ENCODE peak calls at places on chromosomes 5 and 9, in four cellular contexts. K is chondrocyte; T is CD8-positive, alpha-beta memory T cell; Z is GM12891. H is an unnamed sample.

GRCh38 chr9:109497193-109498165 is 628 bp downstream of the PTPN3 start:
- DNase-seq in T (no peak), K (no peak), Z (no peak), H (no peak)

GRCh38 chr5:169445191-169445590 is 138.4 kb upstream of the SPDL1 start:
- DNase-seq in K (no peak), Z (no peak), T (no peak), H (no peak)

GRCh38 chr5:174259691-174260420 is 214.3 kb downstream of the NSG2 start:
- DNase-seq in Z (no peak), T (no peak), K (no peak), H (no peak)

GRCh38 chr5:139747583-139748504 is 47.8 kb upstream of the PSD2 start:
- DNase-seq in Z (no peak), K (no peak), T (peak), H (no peak)

GRCh38 chr5:165981721-165982120 is 2309.7 kb upstream of the WWC1 start:
- DNase-seq in T (no peak), Z (no peak), K (no peak), H (no peak)

GRCh38 chr5:96709152-96709821 is 47.1 kb downstream of the CAST start:
- DNase-seq in K (no peak), T (no peak), Z (no peak), H (no peak)

GRCh38 chr9:117796681-117797080 is 92.5 kb downstream of the TLR4 start:
- DNase-seq in Z (no peak), T (no peak), K (no peak), H (no peak)

GRCh38 chr9:34546834-34547827 is 24.3 kb upstream of the ENHO start:
- DNase-seq in K (no peak), T (peak), Z (no peak), H (peak)

GRCh38 chr5:159912033-159912800 is 4.1 kb upstream of the ADRA1B start:
- DNase-seq in K (no peak), T (no peak), Z (no peak), H (no peak)

GRCh38 chr9:8616419-8616818 is 816.8 kb upstream of the DMAC1 start:
- DNase-seq in Z (no peak), T (no peak), K (no peak), H (no peak)

GRCh38 chr9:110217656-110218099 is 9.7 kb upstream of the C9orf152 start:
- DNase-seq in K (no peak), T (no peak), Z (no peak), H (no peak)

GRCh38 chr9:69452110-69452780 is 127.2 kb downstream of the ENTREP1 start:
- DNase-seq in Z (no peak), T (no peak), K (no peak), H (no peak)

GRCh38 chr5:163408311-163408923 is 29.0 kb upstream of the CCNG1 start:
- DNase-seq in T (peak), Z (no peak), K (no peak), H (peak)

GRCh38 chr9:76687861-76688374 is 76.3 kb upstream of the PCA3 start:
- DNase-seq in Z (no peak), T (no peak), K (no peak), H (no peak)

GRCh38 chr9:133114451-133114885 is 6.6 kb downstream of the RALGDS start:
- DNase-seq in T (no peak), K (peak), Z (no peak), H (no peak)

GRCh38 chr9:77514886-77515711 is 133.0 kb downstream of the GNA14 start:
- DNase-seq in T (no peak), Z (no peak), K (no peak), H (no peak)

GRCh38 chr9:136546697-136547481 is 1.0 kb upstream of the NOTCH1 start:
- DNase-seq in T (peak), K (no peak), Z (no peak), H (peak)

GRCh38 chr9:128494743-128495124 is 9.8 kb upstream of the GLE1 start:
- DNase-seq in Z (no peak), T (no peak), K (no peak), H (no peak)

GRCh38 chr5:132327278-132327959 is 33.2 kb downstream of the SLC22A4 start:
- DNase-seq in K (no peak), T (no peak), Z (no peak), H (no peak)

GRCh38 chr5:36605241-36605640 is 1.2 kb upstream of the SLC1A3 start:
- DNase-seq in K (no peak), Z (no peak), T (no peak), H (no peak)

GRCh38 chr5:58751222-58751621 is 168.3 kb downstream of the RAB3C start:
- DNase-seq in T (no peak), K (no peak), Z (no peak), H (no peak)

GRCh38 chr5:150035139-150035893 is 34.8 kb downstream of the HMGXB3 start:
- DNase-seq in K (no peak), Z (no peak), T (no peak), H (no peak)

GRCh38 chr5:42756630-42757601 is at the start of gene CCDC152:
- DNase-seq in T (peak), K (no peak), Z (peak), H (peak)

GRCh38 chr5:95955996-95956899 is 5.4 kb downstream of the ELL2 start:
- DNase-seq in K (no peak), T (no peak), Z (no peak), H (no peak)

GRCh38 chr9:11915699-11916098 is 777.5 kb upstream of the TYRP1 start:
- DNase-seq in T (no peak), Z (no peak), K (no peak), H (no peak)

GRCh38 chr5:158154226-158155005 is 295.5 kb upstream of the CLINT1 start:
- DNase-seq in K (no peak), Z (no peak), T (no peak), H (no peak)

GRCh38 chr5:8458038-8458383 is 589.1 kb downstream of the MTRR start:
- DNase-seq in Z (no peak), K (no peak), T (no peak), H (no peak)

GRCh38 chr5:160539431-160539830 is 117.8 kb downstream of the PTTG1 start:
- DNase-seq in Z (no peak), K (no peak), T (no peak), H (no peak)

GRCh38 chr5:172931001-172931536 is 28.2 kb upstream of the RPL26L1 start:
- DNase-seq in K (no peak), Z (no peak), T (no peak), H (no peak)

GRCh38 chr9:26975728-26976707 is 19.8 kb downstream of the IFT74 start:
- DNase-seq in T (no peak), K (no peak), Z (no peak), H (no peak)

GRCh38 chr9:34072868-34073590 is 24.3 kb upstream of the UBAP2 start:
- DNase-seq in T (no peak), K (no peak), Z (no peak), H (no peak)

GRCh38 chr5:91910247-91910646 is 527.1 kb upstream of the ARRDC3 start:
- DNase-seq in K (no peak), Z (no peak), T (no peak), H (no peak)

GRCh38 chr9:128231638-128232568 is 28.7 kb downstream of the DNM1 start:
- DNase-seq in K (no peak), T (no peak), Z (no peak), H (no peak)

GRCh38 chr9:134283111-134283515 is 43.1 kb upstream of the RXRA start:
- DNase-seq in K (no peak), T (no peak), Z (no peak), H (no peak)

H was measured in stimulated activated CD4-positive, alpha-beta T cell treated with anti-CD3 and anti-CD28 coated beads, Interleukin-15, amount 100 ng/mL, for 1 hour.